ENCODE peak calls at places on chromosomes 16 and 17, in six cellular contexts. G is kidney epithelial cell, A is Calu3, Q is fibroblast of lung, V is nephron progenitor cell, T is fibroblast of mammary gland. I is an unnamed sample.

GRCh38 chr16:89785523-89786155 is 30.8 kb downstream of the FANCA start:
- DNase-seq in G (no peak), Q (no peak), T (no peak), A (no peak), V (no peak), I (no peak)

GRCh38 chr17:77356109-77356689 is 215.4 kb downstream of the SEC14L1 start:
- DNase-seq in Q (no peak), G (no peak), V (no peak), A (no peak), T (no peak), I (peak)

GRCh38 chr16:26334218-26335111 is 642.7 kb downstream of the HS3ST4 start:
- DNase-seq in Q (no peak), V (no peak), T (no peak), A (no peak), G (no peak), I (no peak)

GRCh38 chr16:86994215-86994614 is 323.0 kb downstream of the C16orf95 start:
- DNase-seq in A (no peak), V (no peak), T (peak), G (no peak), Q (no peak), I (no peak)

GRCh38 chr16:47431960-47432359 is 28.9 kb downstream of the ITFG1 start:
- DNase-seq in A (no peak), G (no peak), T (no peak), Q (peak), V (no peak), I (no peak)

GRCh38 chr17:74052993-74053744 is 150.3 kb upstream of the RPL38 start:
- DNase-seq in T (no peak), A (no peak), V (no peak), Q (no peak), G (no peak), I (no peak)

GRCh38 chr17:4555863-4556646 is 871 bp upstream of the MYBBP1A start:
- DNase-seq in G (no peak), Q (no peak), V (no peak), T (no peak), A (no peak), I (no peak)

GRCh38 chr17:48834973-48835372 is 4.1 kb downstream of the CALCOCO2 start:
- DNase-seq in T (no peak), G (no peak), Q (no peak), A (no peak), V (no peak), I (no peak)

GRCh38 chr17:19019041-19019941 is 14.7 kb upstream of the FAM83G start:
- DNase-seq in G (no peak), T (no peak), V (no peak), A (no peak), Q (no peak), I (no peak)

GRCh38 chr17:82126479-82127314 is 28.7 kb upstream of the FASN start:
- DNase-seq in Q (no peak), A (no peak), V (no peak), T (no peak), G (no peak), I (no peak)

GRCh38 chr17:51398647-51399046 is 138.3 kb downstream of the UTP18 start:
- DNase-seq in G (no peak), T (no peak), V (no peak), Q (no peak), A (no peak), I (no peak)

GRCh38 chr17:17913695-17914332 is 58.4 kb downstream of the TOM1L2 start:
- DNase-seq in T (peak), Q (peak), V (peak), A (peak), G (peak), I (peak)

GRCh38 chr17:3448059-3448630 is 14.5 kb upstream of the OR1E2 start:
- DNase-seq in Q (no peak), G (no peak), A (no peak), T (no peak), V (no peak), I (no peak)

GRCh38 chr17:28871056-28871579 is 16.3 kb downstream of the ERAL1 start:
- DNase-seq in A (no peak), G (no peak), V (no peak), T (no peak), Q (no peak), I (no peak)

GRCh38 chr17:27155866-27156265 is 138.0 kb upstream of the WSB1 start:
- DNase-seq in G (no peak), T (no peak), A (no peak), Q (no peak), V (no peak), I (no peak)

GRCh38 chr17:78114831-78115723 is 13.5 kb downstream of the TMC6 start:
- DNase-seq in G (no peak), A (no peak), T (no peak), V (no peak), Q (no peak), I (no peak)

GRCh38 chr16:68909099-68909733 is 65.9 kb downstream of the TANGO6 start:
- DNase-seq in V (no peak), Q (no peak), T (no peak), A (no peak), G (no peak), I (no peak)

GRCh38 chr17:32114536-32114935 is 27.8 kb upstream of the RHOT1 start:
- DNase-seq in A (no peak), Q (no peak), G (no peak), T (no peak), V (no peak), I (no peak)

GRCh38 chr17:32112416-32112815 is 29.9 kb upstream of the RHOT1 start:
- DNase-seq in G (no peak), Q (no peak), T (no peak), A (no peak), V (no peak), I (no peak)

GRCh38 chr17:32116937-32117336 is 25.4 kb upstream of the RHOT1 start:
- DNase-seq in V (no peak), Q (no peak), A (no peak), G (no peak), T (no peak), I (no peak)

GRCh38 chr17:32110596-32110995 is 31.7 kb upstream of the RHOT1 start:
- DNase-seq in T (no peak), Q (no peak), G (no peak), A (no peak), V (no peak), I (no peak)

DNA sequence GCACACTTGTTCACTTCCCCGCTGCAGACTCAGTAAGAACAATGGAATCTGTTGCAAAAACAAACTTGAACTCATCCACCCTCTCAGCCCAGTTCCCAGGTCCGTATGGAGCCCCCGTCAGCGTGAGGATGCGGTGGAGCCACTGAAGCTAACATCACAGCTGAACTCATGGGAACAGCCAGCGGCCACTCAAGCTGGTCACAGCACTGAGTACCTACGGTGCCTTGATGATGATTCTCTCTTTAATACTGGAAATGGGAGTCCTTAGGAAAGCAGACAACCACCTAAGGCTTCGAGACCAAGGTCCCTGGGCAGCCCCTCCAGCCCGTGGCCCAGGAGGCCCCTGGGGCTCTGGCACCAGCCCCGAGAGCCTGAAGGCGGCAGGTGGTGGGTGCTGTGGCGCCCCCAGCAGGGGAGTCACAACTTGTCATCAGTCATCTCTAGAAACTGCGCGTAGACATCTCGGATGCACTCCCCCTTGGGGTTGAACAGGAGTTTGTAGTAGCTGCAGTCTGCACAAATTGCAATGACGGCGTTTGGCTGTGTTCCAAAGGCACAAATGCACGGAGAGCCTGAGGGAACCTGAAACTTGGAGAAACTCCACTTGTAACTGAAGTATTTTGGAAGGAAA is 31.0 kb upstream of the RHOT1 start:
- DNase-seq in A (peak), V (no peak), Q (peak), G (no peak), T (peak), I (peak)
- TF ChIP-seq CTCF in A (no peak), V (no peak), Q (peak), G (peak), T (peak), I (no peak)

GRCh38 chr17:7352559-7352889 is 562 bp downstream of the KCTD11 start:
- DNase-seq in V (no peak), G (no peak), A (no peak), T (no peak), Q (no peak), I (no peak)
- TF ChIP-seq CTCF in V (no peak), G (no peak), A (no peak), T (no peak), Q (no peak), I (no peak)

GRCh38 chr17:33935822-33936221 is 319.3 kb upstream of the CCL2 start:
- DNase-seq in T (no peak), G (no peak), Q (no peak), V (no peak), A (no peak), I (no peak)

GRCh38 chr17:33939959-33940358 is 315.1 kb upstream of the CCL2 start:
- DNase-seq in V (no peak), Q (no peak), G (no peak), A (no peak), T (no peak), I (no peak)

GRCh38 chr17:33932996-33933395 is 322.1 kb upstream of the CCL2 start:
- DNase-seq in T (no peak), G (no peak), A (no peak), Q (no peak), V (no peak), I (no peak)

GRCh38 chr17:33936764-33937163 is 318.3 kb upstream of the CCL2 start:
- DNase-seq in A (no peak), G (no peak), Q (no peak), V (no peak), T (no peak), I (no peak)

DNA sequence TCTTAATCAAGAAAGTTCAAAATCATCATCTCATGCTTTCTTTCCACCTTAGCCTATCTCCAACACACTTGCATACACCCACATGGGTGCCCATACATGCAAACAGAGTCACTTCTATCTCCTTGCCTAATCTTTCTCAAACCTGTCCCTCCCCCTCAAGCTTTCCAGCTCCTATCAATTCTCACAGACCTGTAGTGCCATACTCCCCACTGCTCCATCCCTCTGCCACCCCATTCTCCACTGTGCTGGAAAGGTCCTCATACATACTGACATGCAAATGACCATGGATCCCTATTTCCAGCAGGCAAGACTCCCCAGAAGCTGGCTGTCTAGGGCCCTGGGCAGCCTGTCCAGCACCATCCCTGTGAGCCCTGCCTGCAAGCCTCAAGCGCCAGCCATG is 320.4 kb upstream of the CCL2 start:
- DNase-seq in V (no peak), T (no peak), A (no peak), G (no peak), Q (no peak), I (no peak)
- TF ChIP-seq CTCF in V (no peak), T (no peak), A (no peak), G (no peak), Q (no peak), I (no peak)

GRCh38 chr17:14437176-14437575 is 136.3 kb downstream of the HS3ST3B1 start:
- DNase-seq in V (no peak), G (no peak), A (no peak), T (no peak), Q (no peak), I (no peak)
- TF ChIP-seq CTCF in V (no peak), G (no peak), A (no peak), T (no peak), Q (no peak), I (no peak)

DNA sequence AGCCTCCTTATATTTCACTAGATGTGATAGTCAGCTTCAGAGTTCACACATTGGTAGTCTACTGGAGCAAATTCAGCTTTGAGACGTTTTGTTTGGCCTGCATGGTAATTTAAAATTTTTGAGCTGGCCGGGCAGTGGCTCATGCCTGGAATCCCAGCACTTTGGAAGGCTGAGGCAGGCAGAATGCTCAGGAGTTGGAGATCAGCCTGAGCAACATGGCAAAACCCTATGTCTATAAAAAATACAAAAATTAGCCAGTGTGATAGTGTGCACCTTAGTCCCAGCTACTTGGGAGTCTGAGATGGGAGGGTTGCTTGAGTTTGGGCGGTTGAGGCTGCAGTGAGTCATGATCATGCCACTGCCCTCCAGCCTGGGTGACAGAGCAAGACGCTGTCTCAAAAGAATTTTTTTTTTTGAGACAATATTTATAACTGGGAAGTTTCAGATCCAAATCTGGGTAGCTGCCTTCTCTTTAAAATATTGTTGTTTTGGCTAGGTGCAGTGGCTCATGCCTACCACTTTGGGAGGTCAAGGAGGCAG is 4.8 kb upstream of the BLMH start:
- DNase-seq in T (no peak), A (no peak), Q (no peak), V (no peak), G (no peak), I (no peak)
- TF ChIP-seq CTCF in T (no peak), A (no peak), Q (no peak), V (no peak), G (no peak), I (no peak)

GRCh38 chr16:53061701-53062159 is 6.9 kb downstream of the CHD9 start:
- DNase-seq in A (peak), T (no peak), Q (no peak), G (no peak), V (no peak), I (peak)
- TF ChIP-seq CTCF in A (no peak), T (no peak), Q (no peak), G (no peak), V (no peak), I (no peak)

GRCh38 chr17:66021757-66022156 is 170.2 kb downstream of the CEP112 start:
- DNase-seq in G (no peak), T (no peak), V (no peak), Q (no peak), A (no peak), I (no peak)
- TF ChIP-seq CTCF in G (no peak), T (no peak), V (no peak), Q (no peak), A (no peak), I (no peak)

I was measured in MCF 10A.